ENCODE peak calls at places on chromosomes 6 and 20, in ten cellular contexts. O is endodermal cell; B is mammary epithelial cell; M is Calu3; R is effector memory CD4-positive, alpha-beta T cell; V is substantia nigra; S is activated naive CD4-positive, alpha-beta T cell; L is NCI-H1436 treated with DMSO at 0.1 percent for 48 hours; E is HEK293T; U is RWPE1. Z is an unnamed sample.

GRCh38 chr20:62369508-62370114 is 2.5 kb upstream of the LAMA5 start:
- DNase-seq in M (no peak), R (no peak), V (no peak), O (no peak), L (no peak), E (no peak), B (peak; percentile 51), S (no peak), U (no peak), Z (no peak)

GRCh38 chr20:35215066-35215956 is 11.2 kb upstream of the MMP24 start:
- DNase-seq in B (peak; percentile 77), M (peak; percentile 62), R (no peak), S (no peak), E (no peak), V (no peak), U (peak; percentile 88), O (no peak), L (no peak), Z (no peak)

GRCh38 chr6:119124079-119124824 is 45.8 kb upstream of the FAM184A start:
- DNase-seq in V (no peak), O (no peak), L (no peak), S (no peak), B (no peak), R (no peak), M (no peak), U (no peak), E (no peak), Z (no peak)

GRCh38 chr20:17530716-17531536 is at the start of gene BFSP1:
- DNase-seq in R (peak; percentile 18), M (peak; percentile 45), U (peak; percentile 50), V (peak; percentile 17), O (peak; percentile 90), L (no peak), E (peak; percentile 67), S (no peak), B (peak; percentile 58), Z (peak; percentile 88)

GRCh38 chr6:127481628-127482027 is 22.4 kb upstream of the KIAA0408 start:
- DNase-seq in O (no peak), V (no peak), S (no peak), R (no peak), M (peak; percentile 23), B (peak; percentile 18), U (no peak), L (no peak), E (no peak), Z (peak; percentile 17)

GRCh38 chr6:109977791-109978173 is 329 bp upstream of the GPR6 start:
- DNase-seq in S (no peak), E (no peak), B (no peak), V (no peak), M (no peak), L (no peak), O (no peak), U (no peak), R (no peak), Z (peak; percentile 70)

GRCh38 chr6:3838992-3839867 is 9.9 kb upstream of the FAM50B start:
- DNase-seq in L (no peak), R (no peak), M (no peak), O (no peak), B (no peak), U (no peak), V (no peak), S (no peak), E (no peak), Z (no peak)

GRCh38 chr6:42555477-42556457 is 8.1 kb upstream of the UBR2 start:
- DNase-seq in M (no peak), V (no peak), R (peak; percentile 27), E (no peak), O (no peak), U (peak; percentile 25), L (no peak), S (no peak), B (peak; percentile 25), Z (peak; percentile 62)

GRCh38 chr20:381581-382290 is 1.2 kb downstream of the TRIB3 start:
- DNase-seq in R (peak; percentile 62), E (peak; percentile 50), B (peak; percentile 78), V (no peak), M (peak; percentile 72), U (peak; percentile 77), L (no peak), O (peak; percentile 86), S (peak; percentile 60), Z (peak; percentile 56)

GRCh38 chr20:52410182-52410647 is 218.6 kb upstream of the ZFP64 start:
- DNase-seq in O (no peak), M (no peak), U (peak; percentile 23), S (peak; percentile 44), V (no peak), E (no peak), L (no peak), R (peak; percentile 22), B (no peak), Z (no peak)

GRCh38 chr6:38801305-38801704 is 86.2 kb downstream of the DNAH8 start:
- DNase-seq in O (no peak), L (no peak), M (no peak), B (no peak), E (no peak), V (no peak), U (no peak), R (no peak), S (no peak), Z (no peak)

GRCh38 chr6:133632206-133632605 is 256.7 kb upstream of the TCF21 start:
- DNase-seq in M (peak; percentile 15), U (no peak), B (peak; percentile 35), R (no peak), V (no peak), L (no peak), S (no peak), E (no peak), O (peak; percentile 45), Z (no peak)

GRCh38 chr20:60262967-60263603 is 304.9 kb downstream of the CDH26 start:
- DNase-seq in E (peak; percentile 63), L (no peak), U (peak; percentile 82), S (peak; percentile 29), B (peak; percentile 28), V (no peak), M (peak; percentile 56), R (peak; percentile 42), O (peak; percentile 90), Z (peak; percentile 58)

GRCh38 chr6:16635810-16636602 is 125.3 kb downstream of the ATXN1 start:
- DNase-seq in R (no peak), O (peak; percentile 63), S (no peak), E (no peak), B (peak; percentile 80), V (no peak), M (no peak), L (no peak), U (peak; percentile 18), Z (peak; percentile 31)

GRCh38 chr6:31769684-31770371 is 7.3 kb downstream of the VWA7 start:
- DNase-seq in B (peak; percentile 70), O (peak; percentile 93), V (no peak), U (peak; percentile 85), R (peak; percentile 74), L (no peak), M (peak; percentile 99), S (peak; percentile 61), E (peak; percentile 95), Z (peak; percentile 84)

GRCh38 chr6:32607988-32608298 is 18.3 kb upstream of the HLA-DRB1 start:
- DNase-seq in R (no peak), V (no peak), L (no peak), E (no peak), U (no peak), S (no peak), B (no peak), M (no peak), O (no peak), Z (no peak)

GRCh38 chr20:53099851-53100250 is 127.7 kb downstream of the TSHZ2 start:
- DNase-seq in V (no peak), O (no peak), E (no peak), L (no peak), S (no peak), M (no peak), R (no peak), B (peak; percentile 12), U (no peak), Z (no peak)

GRCh38 chr20:23144856-23145255 is 58.7 kb upstream of the CD93 start:
- DNase-seq in M (no peak), V (no peak), E (no peak), B (no peak), S (no peak), O (no peak), L (no peak), R (no peak), U (no peak), Z (no peak)

GRCh38 chr6:104182811-104183210 is 676.9 kb downstream of the HACE1 start:
- DNase-seq in L (no peak), O (no peak), B (peak; percentile 48), R (no peak), S (no peak), U (peak; percentile 16), V (no peak), M (no peak), E (no peak), Z (no peak)

GRCh38 chr20:5863040-5863811 is 87.1 kb downstream of the TRMT6 start:
- DNase-seq in V (no peak), B (peak; percentile 71), M (no peak), L (no peak), E (no peak), O (no peak), S (no peak), R (no peak), U (peak; percentile 59), Z (no peak)

GRCh38 chr6:75368151-75368779 is 83.7 kb upstream of the TMEM30A start:
- DNase-seq in S (no peak), L (no peak), M (peak; percentile 77), V (no peak), B (peak; percentile 46), U (peak; percentile 7), E (peak; percentile 47), O (peak; percentile 91), R (no peak), Z (peak; percentile 88)

GRCh38 chr20:49590163-49591017 is 22.5 kb upstream of the PTGIS start:
- DNase-seq in M (no peak), O (no peak), S (no peak), E (no peak), R (no peak), B (no peak), V (no peak), L (no peak), U (no peak), Z (no peak)

GRCh38 chr20:34562643-34563042 is 4.1 kb downstream of the MAP1LC3A start:
- DNase-seq in O (peak; percentile 81), R (no peak), E (peak; percentile 48), V (peak; percentile 3), B (no peak), U (no peak), S (no peak), L (no peak), M (peak; percentile 41), Z (peak; percentile 69)

GRCh38 chr20:14282140-14282539 is 55.3 kb downstream of the FLRT3 start:
- DNase-seq in R (no peak), M (no peak), S (no peak), O (no peak), B (no peak), V (no peak), E (no peak), L (no peak), U (no peak), Z (no peak)

GRCh38 chr6:107179004-107179403 is 63.7 kb upstream of the BEND3 start:
- DNase-seq in U (no peak), O (no peak), L (no peak), B (no peak), E (no peak), V (no peak), R (no peak), S (no peak), M (peak; percentile 28), Z (peak; percentile 50)

GRCh38 chr6:15404700-15404980 is 158.8 kb downstream of the JARID2 start:
- DNase-seq in V (no peak), R (no peak), B (no peak), L (no peak), M (no peak), S (no peak), O (no peak), U (no peak), E (no peak), Z (no peak)

Z was measured in GM23338.